ENCODE peak calls at places on chromosome 17, in eight cellular contexts. Y is body of pancreas, B is uterus, H is cardiac muscle cell, K is HepG2, N is adipocyte, V is endothelial cell of umbilical vein, W is K562. R is an unnamed sample.

GRCh38 chr17:78823282-78824046 is 17.1 kb downstream of the USP36 start:
- DNase-seq in V (no peak), W (no peak), N (no peak), Y (no peak), B (no peak), K (no peak), H (no peak), R (no peak)

GRCh38 chr17:51951737-51952136 is 206.8 kb downstream of the CA10 start:
- DNase-seq in N (no peak), K (no peak), W (no peak), V (no peak), Y (no peak), H (no peak), B (no peak), R (no peak)

GRCh38 chr17:13182854-13183253 is 165.0 kb upstream of the ELAC2 start:
- DNase-seq in Y (no peak), W (no peak), K (peak; percentile 46), V (no peak), B (no peak), N (no peak), H (no peak), R (no peak)

GRCh38 chr17:82250868-82251500 is 22.1 kb downstream of the SLC16A3 start:
- DNase-seq in N (no peak), K (no peak), B (no peak), V (no peak), H (no peak), Y (no peak), W (no peak), R (no peak)

GRCh38 chr17:2634361-2634960 is 41.0 kb downstream of the PAFAH1B1 start:
- DNase-seq in N (no peak), V (no peak), W (no peak), H (no peak), K (no peak), B (no peak), Y (no peak), R (no peak)

GRCh38 chr17:32261521-32261792 is 4.2 kb upstream of the RHBDL3 start:
- DNase-seq in W (no peak), K (no peak), Y (no peak), H (peak; percentile 30), B (no peak), N (no peak), V (no peak), R (no peak)

GRCh38 chr17:27446569-27447301 is 9.5 kb upstream of the KSR1 start:
- DNase-seq in N (peak; percentile 96), V (peak; percentile 97), H (peak; percentile 98), Y (no peak), B (no peak), W (peak; percentile 78), K (no peak), R (no peak)

GRCh38 chr17:13650096-13650675 is 48.5 kb upstream of the HS3ST3A1 start:
- DNase-seq in H (no peak), W (no peak), K (no peak), B (no peak), Y (no peak), V (no peak), N (no peak), R (no peak)

GRCh38 chr17:44966348-44967025 is 1.6 kb downstream of the C1QL1 start:
- DNase-seq in W (no peak), H (no peak), Y (no peak), K (no peak), B (no peak), V (no peak), N (no peak), R (no peak)

GRCh38 chr17:47077576-47077975 is 98.5 kb upstream of the RPRML start:
- DNase-seq in H (no peak), K (no peak), B (no peak), Y (no peak), N (no peak), V (no peak), W (no peak), R (no peak)

GRCh38 chr17:50219345-50219744 is 17.9 kb upstream of the COL1A1 start:
- DNase-seq in B (peak; percentile 42), H (peak; percentile 82), Y (no peak), W (no peak), K (peak; percentile 47), V (no peak), N (peak; percentile 89), R (no peak)

GRCh38 chr17:30236807-30237206 is 1.3 kb upstream of the SLC6A4 start:
- DNase-seq in H (peak; percentile 49), W (no peak), K (peak; percentile 40), V (peak; percentile 44), Y (peak; percentile 61), N (peak; percentile 23), B (no peak), R (peak; percentile 46)

GRCh38 chr17:74262601-74263000 is 11.4 kb upstream of the DNAI2 start:
- DNase-seq in H (no peak), Y (no peak), B (no peak), K (no peak), V (no peak), N (no peak), W (no peak), R (no peak)

GRCh38 chr17:75459590-75460267 is 3.3 kb downstream of the TMEM94 start:
- DNase-seq in W (no peak), B (no peak), H (no peak), Y (no peak), N (no peak), V (no peak), K (peak; percentile 90), R (no peak)

DNA sequence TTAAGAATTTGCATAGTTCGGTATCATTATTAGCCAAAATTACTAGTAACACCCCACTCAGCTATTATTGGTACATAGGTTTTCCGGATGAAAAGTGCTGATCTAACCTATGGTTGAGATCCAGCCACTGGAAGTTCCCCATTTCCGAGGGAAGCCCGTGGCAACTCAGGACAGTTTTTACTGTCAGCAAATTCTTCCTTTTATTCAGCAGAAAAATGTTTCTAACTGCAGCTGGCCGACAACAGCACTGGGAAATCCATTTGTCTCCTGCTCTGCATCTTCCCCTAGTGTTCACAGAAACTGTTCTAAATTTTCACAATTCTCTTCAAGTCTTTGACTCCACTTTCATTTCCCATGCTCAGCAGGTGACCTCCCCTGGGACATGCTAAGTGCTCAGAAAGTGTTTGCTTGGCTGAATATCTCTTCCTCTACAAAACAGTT is 15.6 kb upstream of the MMD start:
- DNase-seq in V (no peak), K (no peak), W (no peak), N (no peak), H (no peak), Y (no peak), B (no peak), R (peak; percentile 98)
- H3K4me3 ChIP-seq in V (no peak overlapping the region), K (no peak overlapping the region), W (no peak overlapping the region), N (no peak overlapping the region), H (no peak overlapping the region), Y (no peak overlapping the region), B (no peak overlapping the region), R (peak overlapping the region; percentile 6)

DNA sequence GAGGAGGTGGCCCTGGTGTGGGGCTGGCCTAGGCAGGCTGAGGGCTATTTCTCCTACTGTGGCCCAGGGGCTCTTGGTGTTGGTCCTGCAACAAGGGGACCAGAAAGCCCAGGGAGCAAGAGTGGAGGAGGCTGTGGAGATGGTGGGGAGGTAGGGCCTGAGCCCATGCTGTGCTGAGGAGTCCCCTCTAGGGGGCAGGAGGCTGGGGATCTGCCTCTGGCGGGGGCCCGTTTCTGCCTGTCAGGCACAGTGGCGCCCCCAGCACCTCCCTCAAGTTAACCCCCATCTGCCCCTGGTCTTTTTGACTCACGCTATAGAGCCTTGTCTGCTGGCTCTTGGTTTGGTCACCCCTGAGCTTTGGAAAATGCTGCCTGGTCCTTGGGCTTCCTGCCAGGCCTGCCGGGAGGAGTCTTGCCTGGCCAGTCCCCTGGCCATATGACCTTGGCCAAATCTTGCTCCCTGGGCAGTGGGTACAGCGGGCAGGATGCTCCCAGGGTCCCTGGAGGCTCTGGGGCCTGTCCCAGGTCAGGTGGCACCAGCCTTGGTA is 5.9 kb downstream of the BAIAP2 start:
- DNase-seq in Y (no peak), N (no peak), B (no peak), K (peak; percentile 37), H (no peak), W (peak; percentile 83), V (no peak), R (peak; percentile 44)
- H3K4me1 ChIP-seq in Y (peaks cover 66% of the 10 kb centered on the region), N (peaks cover 55% of the 10 kb centered on the region), B (peaks cover 7% of the 10 kb centered on the region), K (peaks cover 98% of the 10 kb centered on the region), H (no peaks in the 10 kb centered on the region), W (peaks cover 84% of the 10 kb centered on the region), V (peaks cover 29% of the 10 kb centered on the region), R (peaks cover 50% of the 10 kb centered on the region)

DNA sequence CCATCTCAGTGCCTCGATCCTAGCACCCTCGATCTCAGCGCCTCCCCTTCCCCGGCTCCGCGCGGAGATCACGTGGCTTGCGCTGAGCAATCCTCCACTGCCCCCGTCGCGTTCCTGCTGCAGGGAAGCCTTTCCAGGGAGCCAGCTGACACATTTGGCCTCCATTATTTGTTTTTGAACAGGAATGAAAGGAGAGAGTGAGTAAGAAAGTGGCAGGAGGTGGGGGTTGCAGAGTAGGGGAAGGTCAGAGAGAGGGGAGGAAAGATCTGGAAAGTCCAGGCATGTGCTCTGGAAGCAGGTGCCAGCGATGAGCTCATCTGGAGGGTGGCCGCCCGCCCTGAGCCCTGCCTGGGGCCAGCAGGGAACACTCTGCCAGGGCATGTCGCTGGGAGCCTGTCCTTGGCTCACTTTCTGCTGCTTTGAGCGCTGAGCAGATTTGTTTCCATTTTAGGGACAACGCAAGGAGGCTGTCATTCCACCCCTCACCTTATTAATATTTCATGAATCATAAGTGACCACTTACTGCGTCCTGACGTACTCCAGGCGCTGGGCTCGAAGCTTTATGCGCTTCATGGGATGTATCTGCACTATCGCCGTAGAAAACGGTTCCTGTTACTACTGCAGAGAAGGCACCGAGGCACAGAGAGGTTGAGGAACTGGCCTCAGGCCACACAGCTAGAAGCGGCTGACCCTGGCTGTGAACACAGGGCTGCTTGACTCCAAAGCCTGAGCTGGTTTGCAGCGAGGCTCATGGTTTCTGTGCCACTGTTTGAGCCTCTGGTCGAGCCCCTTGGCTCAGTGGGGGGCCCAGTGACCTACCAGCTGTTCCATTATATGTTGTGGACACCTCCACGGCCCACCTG is 283.1 kb downstream of the SEC14L1 start:
- DNase-seq in K (no peak), B (peak; percentile 98), W (no peak), Y (peak; percentile 80), V (peak; percentile 97), N (peak; percentile 90), H (peak; percentile 96), R (no peak)
- H3K4me3 ChIP-seq in K (no peak overlapping the region), B (no peak overlapping the region), W (no peak overlapping the region), Y (no peak overlapping the region), V (no peak overlapping the region), N (peak overlapping the region; percentile 6), H (no peak overlapping the region), R (no peak overlapping the region)

GRCh38 chr17:57665696-57666095 is 79.4 kb downstream of the CCDC182 start:
- DNase-seq in Y (no peak), V (no peak), N (no peak), K (no peak), H (no peak), W (no peak), B (peak; percentile 8), R (no peak)

GRCh38 chr17:57662644-57663308 is 82.3 kb downstream of the CCDC182 start:
- DNase-seq in Y (peak; percentile 89), V (peak; percentile 98), K (peak; percentile 12), B (peak; percentile 97), H (peak; percentile 99), W (peak; percentile 98), N (peak; percentile 99), R (peak; percentile 97)

GRCh38 chr17:57665128-57665527 is 80.0 kb downstream of the CCDC182 start:
- DNase-seq in V (no peak), Y (no peak), K (no peak), W (no peak), N (no peak), B (no peak), H (no peak), R (no peak)

GRCh38 chr17:57662021-57662420 is 83.1 kb downstream of the CCDC182 start:
- DNase-seq in N (no peak), B (no peak), W (no peak), Y (no peak), H (no peak), V (no peak), K (no peak), R (peak; percentile 53)

GRCh38 chr17:57663326-57664070 is 81.6 kb downstream of the CCDC182 start:
- DNase-seq in K (no peak), V (no peak), H (no peak), B (peak; percentile 22), W (no peak), Y (no peak), N (peak; percentile 12), R (no peak)
- H3K4me1 ChIP-seq in K (no peaks in the 10 kb centered on the region), V (peaks cover 13% of the 10 kb centered on the region), H (peaks cover 3% of the 10 kb centered on the region), B (no peaks in the 10 kb centered on the region), W (peaks cover 9% of the 10 kb centered on the region), Y (peaks cover 15% of the 10 kb centered on the region), N (peaks cover 22% of the 10 kb centered on the region), R (peaks cover 27% of the 10 kb centered on the region)

R was measured in A673.